ENCODE peak calls at places on chromosome 17, in nine cellular contexts. Z, R, A, Q, E, C, U, J and S are unnamed samples.
A peak's percentile ranks its signal among the peaks of the same experiment; 100 is the strongest.

GRCh38 chr17:41691031-41691777 is 2.5 kb downstream of the EIF1 start:
- DNase-seq in C (peak; percentile 16), R (no peak), U (no peak), Q (no peak), J (no peak), A (no peak), Z (no peak), E (no peak), S (peak; percentile 36)

GRCh38 chr17:17613708-17614114 is 22.2 kb upstream of the PEMT start:
- DNase-seq in R (peak; percentile 51), J (peak; percentile 65), Q (peak; percentile 49), E (no peak), A (peak; percentile 81), Z (peak; percentile 30), U (no peak), C (peak; percentile 81), S (peak; percentile 81)

GRCh38 chr17:58789160-58789559 is 33.5 kb downstream of the PPM1E start:
- DNase-seq in R (no peak), A (no peak), Q (no peak), E (no peak), U (no peak), C (no peak), J (no peak), Z (no peak), S (no peak)

GRCh38 chr17:79844869-79845600 is 5.8 kb upstream of the CBX4 start:
- DNase-seq in E (peak; percentile 85), J (peak; percentile 38), Z (peak; percentile 30), Q (no peak), U (no peak), C (no peak), A (peak; percentile 62), R (no peak), S (peak; percentile 22)

GRCh38 chr17:48357727-48358126 is 72.3 kb downstream of the SKAP1 start:
- DNase-seq in C (no peak), U (no peak), Q (no peak), R (no peak), A (no peak), J (no peak), E (no peak), Z (no peak), S (no peak)

GRCh38 chr17:7929158-7930029 is at the start of gene KCNAB3:
- DNase-seq in R (peak; percentile 86), E (no peak), U (peak; percentile 75), Q (peak; percentile 32), A (peak; percentile 72), C (peak; percentile 73), Z (peak; percentile 45), J (peak; percentile 82), S (peak; percentile 53)

GRCh38 chr17:50947844-50948514 is 81.8 kb upstream of the TOB1 start:
- DNase-seq in J (no peak), C (no peak), Z (no peak), Q (no peak), U (peak; percentile 76), E (peak; percentile 84), A (peak; percentile 24), R (no peak), S (no peak)

GRCh38 chr17:75273968-75274708 is 3.1 kb upstream of the MIF4GD start:
- DNase-seq in E (peak; percentile 76), R (peak; percentile 62), Z (no peak), J (peak; percentile 83), A (no peak), Q (no peak), C (peak; percentile 78), U (no peak), S (peak; percentile 85)

GRCh38 chr17:10799407-10799806 is 4.5 kb downstream of the TMEM238L start:
- DNase-seq in U (no peak), Q (no peak), C (no peak), Z (no peak), E (no peak), A (no peak), J (no peak), R (no peak), S (no peak)

GRCh38 chr17:33642002-33642401 is 348.9 kb upstream of the ASIC2 start:
- DNase-seq in Z (no peak), C (no peak), J (no peak), Q (no peak), E (no peak), R (peak; percentile 21), U (no peak), A (no peak), S (no peak)

GRCh38 chr17:10265100-10265810 is 66.8 kb upstream of the GAS7 start:
- DNase-seq in A (no peak), Q (peak; percentile 52), C (no peak), Z (no peak), U (no peak), J (peak; percentile 9), E (no peak), R (no peak), S (peak; percentile 54)

GRCh38 chr17:13541032-13541480 is 60.7 kb downstream of the HS3ST3A1 start:
- DNase-seq in E (no peak), A (no peak), Q (peak; percentile 89), J (peak; percentile 97), Z (no peak), C (peak; percentile 93), U (no peak), R (peak; percentile 80), S (peak; percentile 100)

GRCh38 chr17:41530062-41531048 is 2.2 kb upstream of the KRT19 start:
- DNase-seq in A (peak; percentile 91), R (peak; percentile 51), C (peak; percentile 85), E (no peak), Z (no peak), U (no peak), J (peak; percentile 97), Q (peak; percentile 62), S (peak; percentile 97)

GRCh38 chr17:27630607-27631408 is at the start of gene LGALS9:
- DNase-seq in Z (peak; percentile 37), C (peak; percentile 20), U (no peak), A (peak; percentile 37), R (peak; percentile 13), Q (no peak), J (peak; percentile 59), E (no peak), S (peak; percentile 16)

GRCh38 chr17:34706029-34706428 is 126.6 kb downstream of the TMEM132E start:
- DNase-seq in Q (no peak), C (peak; percentile 25), R (peak; percentile 27), Z (no peak), U (no peak), E (no peak), J (peak; percentile 6), A (peak; percentile 41), S (peak; percentile 14)

GRCh38 chr17:37147301-37147812 is 198.6 kb downstream of the AATF start:
- DNase-seq in E (no peak), J (peak; percentile 2), Q (no peak), R (no peak), C (peak; percentile 23), U (no peak), A (peak; percentile 70), Z (no peak), S (no peak)

GRCh38 chr17:34781071-34781470 is 180.2 kb downstream of the CCT6B start:
- DNase-seq in R (no peak), Z (no peak), J (peak; percentile 61), Q (no peak), E (no peak), C (no peak), U (no peak), A (no peak), S (no peak)

GRCh38 chr17:14604920-14605599 is 304.2 kb downstream of the HS3ST3B1 start:
- DNase-seq in J (no peak), U (peak; percentile 76), C (no peak), E (no peak), R (no peak), Q (no peak), Z (no peak), A (no peak), S (no peak)

GRCh38 chr17:65093930-65094329 is 37.4 kb upstream of the GNA13 start:
- DNase-seq in E (no peak), C (no peak), R (no peak), J (no peak), A (peak; percentile 23), Z (no peak), Q (no peak), U (no peak), S (no peak)

GRCh38 chr17:52648995-52649394 is 490.5 kb upstream of the CA10 start:
- DNase-seq in R (no peak), C (no peak), U (no peak), J (no peak), E (no peak), Z (no peak), A (no peak), Q (no peak), S (no peak)

GRCh38 chr17:6523330-6523729 is 33.0 kb downstream of the PITPNM3 start:
- DNase-seq in Z (no peak), Q (no peak), U (no peak), R (peak; percentile 74), C (peak; percentile 21), J (peak; percentile 57), A (peak; percentile 16), E (peak; percentile 31), S (no peak)

GRCh38 chr17:43134774-43135453 is 9.8 kb upstream of the BRCA1 start:
- DNase-seq in Z (no peak), J (no peak), A (no peak), U (no peak), R (no peak), C (no peak), E (peak; percentile 49), Q (no peak), S (no peak)

GRCh38 chr17:66415366-66416206 is 113.2 kb downstream of the PRKCA start:
- DNase-seq in U (no peak), J (no peak), R (no peak), A (no peak), C (no peak), Q (no peak), Z (no peak), E (no peak), S (no peak)

GRCh38 chr17:28119049-28119448 is 76.6 kb downstream of the NLK start:
- DNase-seq in U (no peak), C (no peak), E (no peak), Q (no peak), R (no peak), Z (no peak), J (no peak), A (no peak), S (no peak)

GRCh38 chr17:10316986-10317834 is 55.6 kb downstream of the MYH13 start:
- DNase-seq in J (peak; percentile 60), U (no peak), C (peak; percentile 53), Z (no peak), R (no peak), A (peak; percentile 19), E (peak; percentile 87), Q (peak; percentile 19), S (peak; percentile 54)

GRCh38 chr17:38749222-38750043 is 1.3 kb upstream of the PCGF2 start:
- DNase-seq in J (peak; percentile 89), Z (no peak), R (no peak), U (peak; percentile 96), C (peak; percentile 62), Q (peak; percentile 43), A (peak; percentile 73), E (peak; percentile 94), S (peak; percentile 68)

GRCh38 chr17:16988749-16989229 is 16.9 kb upstream of the TNFRSF13B start:
- DNase-seq in J (no peak), U (peak; percentile 54), Z (no peak), A (no peak), R (no peak), E (no peak), Q (no peak), C (peak; percentile 6), S (no peak)

GRCh38 chr17:39738568-39738901 is 797 bp downstream of the GRB7 start:
- DNase-seq in A (no peak), C (no peak), E (no peak), R (peak; percentile 81), J (peak; percentile 38), Z (peak; percentile 48), U (no peak), Q (no peak), S (no peak)

GRCh38 chr17:42163113-42163512 is 8.3 kb upstream of the RAB5C start:
- DNase-seq in Z (no peak), U (no peak), E (no peak), A (peak; percentile 40), C (no peak), J (peak; percentile 24), Q (no peak), R (no peak), S (no peak)

GRCh38 chr17:79778504-79779087 is 648 bp downstream of the CBX2 start:
- DNase-seq in R (no peak), C (no peak), Z (no peak), J (no peak), Q (no peak), U (no peak), E (peak; percentile 75), A (no peak), S (no peak)

GRCh38 chr17:33506889-33507650 is 214.0 kb upstream of the ASIC2 start:
- DNase-seq in C (peak; percentile 42), Q (no peak), J (no peak), U (no peak), E (no peak), R (no peak), Z (no peak), A (peak; percentile 10), S (no peak)